ENCODE peak calls at places on chromosome 1, in eight cellular contexts. T is T47D; I is T-helper 17 cell; G is NCI-H524; C is epithelial cell of esophagus; R is activated naive CD8-positive, alpha-beta T cell treated with anti-CD3 and anti-CD28 coated beads, Interleukin-2, amount 50 U/mL, for 24 hours; A is NCI-H69; V is Caki2. X is an unnamed sample.

GRCh38 chr1:59333626-59334277 is 36.9 kb downstream of the FGGY start:
- DNase-seq in T (no peak), I (no peak), G (no peak), C (peak), R (no peak), A (no peak), V (no peak), X (no peak)

GRCh38 chr1:45001011-45001481 is 10.1 kb downstream of the HECTD3 start:
- DNase-seq in T (no peak), I (no peak), G (no peak), C (no peak), R (no peak), A (no peak), V (no peak), X (no peak)

GRCh38 chr1:32666866-32667566 is 16.0 kb downstream of the RBBP4 start:
- DNase-seq in T (no peak), I (no peak), G (no peak), C (no peak), R (no peak), A (no peak), V (peak), X (no peak)

GRCh38 chr1:154621875-154622274 is 13.9 kb upstream of the ADAR start:
- DNase-seq in T (no peak), I (no peak), G (no peak), C (no peak), R (no peak), A (no peak), V (no peak), X (no peak)

GRCh38 chr1:5507340-5507739 is 484.9 kb downstream of the NPHP4 start:
- DNase-seq in T (no peak), I (no peak), G (no peak), C (no peak), R (no peak), A (peak), V (no peak), X (no peak)

GRCh38 chr1:6301526-6301925 is 40.6 kb upstream of the GPR153 start:
- DNase-seq in T (no peak), I (no peak), G (no peak), C (peak), R (no peak), A (no peak), V (no peak), X (no peak)

GRCh38 chr1:166193057-166193456 is 26.3 kb upstream of the FAM78B start:
- DNase-seq in T (no peak), I (no peak), G (no peak), C (no peak), R (no peak), A (no peak), V (no peak), X (no peak)

GRCh38 chr1:14875781-14876564 is 277.5 kb downstream of the KAZN start:
- DNase-seq in T (no peak), I (no peak), G (no peak), C (peak), R (no peak), A (peak), V (no peak), X (no peak)

GRCh38 chr1:244394346-244394745 is 57.4 kb downstream of the ADSS2 start:
- DNase-seq in T (no peak), I (no peak), G (no peak), C (no peak), R (no peak), A (no peak), V (no peak), X (no peak)

X was measured in GM12891.